ENCODE peak calls at places on chromosomes 7 and 10, in four cellular contexts. D, J, X and P are unnamed samples.

GRCh38 chr10:8663131-8663530 is 608.6 kb downstream of the GATA3 start:
- DNase-seq in D (no peak), J (no peak), X (no peak), P (no peak)

GRCh38 chr7:14207154-14207553 is 217.7 kb upstream of the ETV1 start:
- DNase-seq in D (no peak), J (no peak), X (peak), P (no peak)

GRCh38 chr7:44292876-44293560 is 32.4 kb downstream of the CAMK2B start:
- DNase-seq in D (peak), J (no peak), X (no peak), P (no peak)

GRCh38 chr7:18541189-18541870 is 45.8 kb downstream of the HDAC9 start:
- DNase-seq in D (no peak), J (no peak), X (no peak), P (no peak)

GRCh38 chr7:139773372-139773771 is 4.4 kb downstream of the HIPK2 start:
- DNase-seq in D (no peak), J (no peak), X (no peak), P (no peak)

GRCh38 chr10:86188326-86188725 is 178.3 kb downstream of the GRID1 start:
- DNase-seq in D (no peak), J (no peak), X (no peak), P (no peak)

GRCh38 chr7:22866965-22867364 is 44.3 kb upstream of the TOMM7 start:
- DNase-seq in D (no peak), J (no peak), X (peak), P (no peak)

GRCh38 chr7:131219277-131220041 is 108.2 kb upstream of the MKLN1 start:
- DNase-seq in D (no peak), J (no peak), X (no peak), P (no peak)

GRCh38 chr10:113335603-113336002 is 217.2 kb upstream of the HABP2 start:
- DNase-seq in D (no peak), J (no peak), X (peak), P (no peak)

GRCh38 chr10:60917331-60918280 is 26.4 kb downstream of the RHOBTB1 start:
- DNase-seq in D (no peak), J (no peak), X (peak), P (no peak)

GRCh38 chr10:35876248-35876647 is 234.2 kb upstream of the FZD8 start:
- DNase-seq in D (no peak), J (no peak), X (peak), P (no peak)

GRCh38 chr10:77478248-77478963 is 159.2 kb downstream of the KCNMA1 start:
- DNase-seq in D (no peak), J (no peak), X (peak), P (no peak)

GRCh38 chr10:118408145-118408544 is 66.0 kb upstream of the FAM204A start:
- DNase-seq in D (no peak), J (no peak), X (no peak), P (no peak)

GRCh38 chr10:132401396-132402168 is 4.6 kb downstream of the PWWP2B start:
- DNase-seq in D (no peak), J (no peak), X (no peak), P (no peak)

GRCh38 chr7:74572301-74573090 is 85.0 kb upstream of the GTF2I start:
- DNase-seq in D (no peak), J (no peak), X (no peak), P (no peak)

GRCh38 chr7:88368686-88369085 is 62.0 kb upstream of the STEAP4 start:
- DNase-seq in D (no peak), J (no peak), X (no peak), P (no peak)

GRCh38 chr7:22549667-22550513 is 49.9 kb upstream of the STEAP1B start:
- DNase-seq in D (no peak), J (no peak), X (no peak), P (no peak)

GRCh38 chr10:90930070-90930837 is 9.4 kb upstream of the ANKRD1 start:
- DNase-seq in D (no peak), J (no peak), X (peak), P (no peak)

GRCh38 chr10:130137077-130137448 is 872 bp downstream of the GLRX3 start:
- DNase-seq in D (no peak), J (no peak), X (peak), P (no peak)

GRCh38 chr7:74284781-74285259 is 4.4 kb upstream of the CLIP2 start:
- DNase-seq in D (no peak), J (no peak), X (peak), P (no peak)

GRCh38 chr10:8616166-8616565 is 561.7 kb downstream of the GATA3 start:
- DNase-seq in D (no peak), J (no peak), X (no peak), P (no peak)

GRCh38 chr7:48441848-48442492 is 270.7 kb downstream of the ABCA13 start:
- DNase-seq in D (no peak), J (no peak), X (no peak), P (no peak)

GRCh38 chr10:75408512-75408881 is 6.9 kb upstream of the ZNF503 start:
- DNase-seq in D (no peak), J (no peak), X (no peak), P (no peak)

GRCh38 chr7:155643804-155644177 is 670 bp upstream of the RBM33 start:
- DNase-seq in D (no peak), J (no peak), X (peak), P (no peak)

GRCh38 chr10:19961076-19961811 is 145.0 kb downstream of the PLXDC2 start:
- DNase-seq in D (no peak), J (no peak), X (no peak), P (no peak)

GRCh38 chr7:22952306-22953011 is 61.5 kb downstream of the HYCC1 start:
- DNase-seq in D (no peak), J (no peak), X (no peak), P (no peak)

GRCh38 chr7:5421626-5422323 is 1.9 kb downstream of the TNRC18 start:
- DNase-seq in D (no peak), J (no peak), X (peak), P (peak)

GRCh38 chr10:71263376-71263775 is 51.0 kb downstream of the UNC5B start:
- DNase-seq in D (no peak), J (no peak), X (no peak), P (no peak)

GRCh38 chr7:85750454-85750949 is 563.6 kb upstream of the SEMA3D start:
- DNase-seq in D (no peak), J (peak), X (peak), P (no peak)

GRCh38 chr7:151726875-151727578 is 149.9 kb downstream of the PRKAG2 start:
- DNase-seq in D (no peak), J (no peak), X (no peak), P (no peak)

GRCh38 chr7:92092210-92092609 is 42.1 kb downstream of the CYP51A1 start:
- DNase-seq in D (no peak), J (no peak), X (peak), P (no peak)

GRCh38 chr7:154859747-154860620 is 142.9 kb downstream of the PAXIP1 start:
- DNase-seq in D (no peak), J (no peak), X (no peak), P (no peak)

GRCh38 chr10:34801066-34801738 is 13.9 kb downstream of the PARD3 start:
- DNase-seq in D (no peak), J (no peak), X (peak), P (no peak)

GRCh38 chr7:31734456-31734855 is 47.4 kb downstream of the PPP1R17 start:
- DNase-seq in D (no peak), J (no peak), X (no peak), P (no peak)

GRCh38 chr10:132110091-132110490 is 44.3 kb downstream of the JAKMIP3 start:
- DNase-seq in D (no peak), J (no peak), X (no peak), P (no peak)

GRCh38 chr7:36215017-36215621 is 62.1 kb downstream of the EEPD1 start:
- DNase-seq in D (no peak), J (no peak), X (peak), P (no peak)